ENCODE peak calls at places on chromosomes 1 and 21, in seven cellular contexts. O is vagina; A is endodermal cell; M is RWPE1; Y is CD4-positive, CD25-positive, alpha-beta regulatory T cell; F is mesendoderm; R is CD8-positive, alpha-beta memory T cell. E is an unnamed sample.

GRCh38 chr1:6743189-6744101 is 41.8 kb upstream of the CAMTA1 start:
- DNase-seq in O (no peak), A (peak; percentile 63), M (peak; percentile 81), Y (peak; percentile 41), F (no peak), R (peak; percentile 54), E (peak; percentile 91)

GRCh38 chr1:236066054-236066453 is 1.2 kb upstream of the NID1 start:
- DNase-seq in O (no peak), A (no peak), M (no peak), Y (no peak), F (no peak), R (no peak), E (no peak)

GRCh38 chr21:26441081-26441610 is 131.9 kb downstream of the CYYR1 start:
- DNase-seq in O (no peak), A (no peak), M (no peak), Y (no peak), F (no peak), R (no peak), E (no peak)

GRCh38 chr1:7613106-7613850 is 157.8 kb upstream of the VAMP3 start:
- DNase-seq in O (no peak), A (no peak), M (no peak), Y (no peak), F (no peak), R (peak; percentile 35), E (no peak)

GRCh38 chr1:7495894-7496293 is 275.2 kb upstream of the VAMP3 start:
- DNase-seq in O (no peak), A (no peak), M (no peak), Y (no peak), F (no peak), R (no peak), E (peak; percentile 25)

GRCh38 chr1:59994302-59995198 is 68.0 kb upstream of the CYP2J2 start:
- DNase-seq in O (no peak), A (no peak), M (no peak), Y (no peak), F (no peak), R (no peak), E (no peak)

GRCh38 chr21:42376338-42376982 is 10.1 kb upstream of the TFF1 start:
- DNase-seq in O (no peak), A (peak; percentile 64), M (no peak), Y (no peak), F (no peak), R (peak; percentile 38), E (peak; percentile 88)

GRCh38 chr1:151653397-151653796 is 41.5 kb downstream of the SNX27 start:
- DNase-seq in O (no peak), A (no peak), M (no peak), Y (no peak), F (no peak), R (no peak), E (no peak)

GRCh38 chr1:119047040-119047438 is 58.9 kb upstream of the TBX15 start:
- DNase-seq in O (no peak), A (no peak), M (no peak), Y (no peak), F (no peak), R (no peak), E (peak; percentile 88)

GRCh38 chr1:198187973-198188588 is 31.3 kb downstream of the NEK7 start:
- DNase-seq in O (no peak), A (no peak), M (no peak), Y (peak; percentile 71), F (peak; percentile 64), R (peak; percentile 61), E (no peak)

GRCh38 chr1:20399196-20399595 is 86.8 kb downstream of the CAMK2N1 start:
- DNase-seq in O (no peak), A (peak; percentile 32), M (no peak), Y (no peak), F (no peak), R (no peak), E (no peak)

GRCh38 chr1:3423245-3423829 is 31.1 kb upstream of the ARHGEF16 start:
- DNase-seq in O (no peak), A (no peak), M (no peak), Y (no peak), F (no peak), R (no peak), E (no peak)

GRCh38 chr21:16821588-16821987 is 691.3 kb upstream of the CXADR start:
- DNase-seq in O (no peak), A (no peak), M (no peak), Y (no peak), F (peak; percentile 49), R (no peak), E (peak; percentile 13)

GRCh38 chr1:116330846-116331245 is 42.2 kb upstream of the ATP1A1 start:
- DNase-seq in O (no peak), A (no peak), M (no peak), Y (no peak), F (no peak), R (no peak), E (no peak)

GRCh38 chr1:205285391-205286101 is 36.0 kb downstream of the NUAK2 start:
- DNase-seq in O (no peak), A (no peak), M (no peak), Y (peak; percentile 88), F (no peak), R (peak; percentile 80), E (peak; percentile 23)

GRCh38 chr1:202579806-202580205 is 130.4 kb downstream of the SYT2 start:
- DNase-seq in O (no peak), A (no peak), M (peak; percentile 60), Y (no peak), F (no peak), R (no peak), E (peak; percentile 86)

GRCh38 chr1:5448486-5448885 is 543.7 kb downstream of the NPHP4 start:
- DNase-seq in O (no peak), A (peak; percentile 87), M (no peak), Y (peak; percentile 23), F (peak; percentile 56), R (peak; percentile 59), E (no peak)

GRCh38 chr1:23263380-23263887 is 46.1 kb upstream of the HTR1D start:
- DNase-seq in O (no peak), A (no peak), M (no peak), Y (no peak), F (no peak), R (no peak), E (peak; percentile 5)

GRCh38 chr1:158711098-158711497 is 9.4 kb downstream of the OR6K3 start:
- DNase-seq in O (no peak), A (no peak), M (no peak), Y (no peak), F (no peak), R (no peak), E (no peak)

GRCh38 chr1:53971718-53972117 is 25.6 kb downstream of the LRRC42 start:
- DNase-seq in O (no peak), A (no peak), M (no peak), Y (no peak), F (no peak), R (no peak), E (no peak)

GRCh38 chr21:35963920-35964451 is 96.3 kb downstream of the SETD4 start:
- DNase-seq in O (no peak), A (no peak), M (no peak), Y (no peak), F (peak; percentile 35), R (no peak), E (no peak)

GRCh38 chr1:117696567-117696966 is 90.7 kb downstream of the TENT5C start:
- DNase-seq in O (no peak), A (no peak), M (no peak), Y (no peak), F (no peak), R (no peak), E (no peak)

GRCh38 chr1:95118019-95118499 is 904 bp downstream of the TLCD4 start:
- DNase-seq in O (no peak), A (no peak), M (no peak), Y (peak; percentile 9), F (peak; percentile 19), R (no peak), E (no peak)

GRCh38 chr1:29628190-29628589 is 391.9 kb downstream of the PTPRU start:
- DNase-seq in O (peak; percentile 42), A (peak; percentile 26), M (no peak), Y (no peak), F (no peak), R (no peak), E (no peak)

GRCh38 chr1:244236101-244236500 is 185.0 kb downstream of the ZBTB18 start:
- DNase-seq in O (no peak), A (no peak), M (no peak), Y (no peak), F (no peak), R (no peak), E (no peak)

DNA sequence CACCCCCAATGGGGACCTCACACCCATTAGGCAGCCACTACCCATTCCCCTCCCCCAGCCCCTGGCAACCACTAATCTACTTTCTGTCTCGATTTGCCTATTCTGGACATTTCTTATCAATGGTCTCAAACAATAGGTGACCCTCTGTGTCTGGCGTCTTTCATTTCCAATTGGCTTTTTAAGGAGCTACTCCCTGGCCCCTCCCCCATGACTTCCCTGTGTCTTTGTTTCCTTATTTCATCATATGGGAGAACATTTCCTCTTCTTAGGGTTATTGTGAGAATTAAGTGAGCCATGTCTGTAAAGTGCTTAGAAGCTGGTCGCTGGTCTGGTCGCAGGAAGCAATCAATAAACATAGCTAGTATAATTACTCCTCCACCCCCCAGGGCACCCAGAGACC is 80.9 kb downstream of the SPSB1 start:
- DNase-seq in O (no peak), A (no peak), M (no peak), Y (no peak), F (peak; percentile 32), R (no peak), E (no peak)
- H3K27ac ChIP-seq in O (no peak overlapping the region), A (no peak overlapping the region), M (no peak overlapping the region), Y (no peak overlapping the region), F (no peak overlapping the region), R (no peak overlapping the region), E (no peak overlapping the region)

GRCh38 chr1:57403201-57403600 is 20.7 kb downstream of the DAB1 start:
- DNase-seq in O (no peak), A (no peak), M (no peak), Y (no peak), F (no peak), R (no peak), E (no peak)
- H3K27ac ChIP-seq in O (no peak overlapping the region), A (no peak overlapping the region), M (no peak overlapping the region), Y (no peak overlapping the region), F (no peak overlapping the region), R (no peak overlapping the region), E (no peak overlapping the region)

DNA sequence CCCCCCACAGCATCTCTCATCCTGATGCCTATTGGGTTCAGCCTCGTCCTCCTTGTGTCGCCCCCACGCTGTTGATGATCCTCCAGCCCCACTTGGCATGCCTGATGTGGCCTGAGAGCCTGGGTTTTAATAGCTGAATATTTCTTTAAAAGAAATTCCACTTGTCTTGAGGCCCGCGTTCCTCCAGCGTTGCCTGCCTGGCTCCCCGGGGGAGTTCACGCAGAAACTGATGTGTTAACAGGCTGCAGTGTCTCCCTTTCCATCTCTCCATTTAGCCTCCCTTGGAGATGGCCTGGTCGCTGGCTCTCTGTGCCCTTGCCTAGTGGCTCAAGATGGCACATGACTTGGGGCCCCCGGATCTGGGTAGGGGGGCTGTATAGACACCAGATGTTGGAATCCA is 9.4 kb downstream of the ACTL8 start:
- DNase-seq in O (no peak), A (no peak), M (no peak), Y (no peak), F (no peak), R (no peak), E (no peak)
- H3K27ac ChIP-seq in O (no peak overlapping the region), A (no peak overlapping the region), M (no peak overlapping the region), Y (no peak overlapping the region), F (no peak overlapping the region), R (no peak overlapping the region), E (peak overlapping the region; percentile 98)

DNA sequence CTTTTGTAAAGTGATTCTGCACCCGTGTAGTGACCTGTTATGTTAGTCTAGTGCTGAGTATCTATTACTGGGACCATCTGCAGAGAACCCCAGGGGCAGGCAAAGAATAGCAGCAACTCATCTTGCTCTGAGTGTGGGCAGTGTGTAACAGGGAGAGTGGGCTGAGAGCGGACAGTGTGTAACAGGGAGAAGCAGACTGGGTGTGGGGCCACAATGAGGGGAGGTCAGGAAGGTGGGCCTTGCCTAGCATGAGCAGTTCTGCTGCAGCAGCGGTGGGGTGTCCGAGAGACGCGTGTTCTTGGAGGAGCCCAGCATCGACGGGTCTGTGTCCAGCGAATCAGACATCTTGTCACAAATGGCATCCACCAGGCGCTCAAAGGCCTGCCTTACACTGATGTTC is 41.2 kb upstream of the NRDC start:
- DNase-seq in O (no peak), A (no peak), M (no peak), Y (no peak), F (no peak), R (no peak), E (no peak)
- H3K27ac ChIP-seq in O (no peak overlapping the region), A (peak overlapping the region; percentile 90), M (no peak overlapping the region), Y (no peak overlapping the region), F (no peak overlapping the region), R (no peak overlapping the region), E (no peak overlapping the region)